ENCODE peak calls at places on chromosomes 1 and 21, in ten cellular contexts. One of them, this sample, is unnamed.
A peak's percentile ranks its signal among the peaks of the same experiment; 100 is the strongest.

GRCh38 chr21:26597981-26598380 is 24.9 kb upstream of the CYYR1 start:
- DNase-seq in colonic mucosa: no peak
- DNase-seq in ascending aorta: no peak
- DNase-seq in right atrium auricular region: no peak
- DNase-seq in sigmoid colon: no peak
- DNase-seq in testis: no peak
- DNase-seq in pancreas: no peak
- DNase-seq in CD8-positive, alpha-beta T cell: no peak
- DNase-seq in GM23248: no peak
- DNase-seq in MM.1S: no peak
- DNase-seq in this sample: no peak

GRCh38 chr1:150221552-150221951 is 14.4 kb downstream of the ANP32E start:
- DNase-seq in sigmoid colon: no peak
- DNase-seq in pancreas: no peak
- DNase-seq in colonic mucosa: no peak
- DNase-seq in CD8-positive, alpha-beta T cell: no peak
- DNase-seq in testis: no peak
- DNase-seq in GM23248: peak; percentile 50
- DNase-seq in MM.1S: peak; percentile 37
- DNase-seq in ascending aorta: no peak
- DNase-seq in right atrium auricular region: no peak
- DNase-seq in this sample: peak; percentile 28

GRCh38 chr1:43302721-43303476 is 2.1 kb downstream of the TIE1 start:
- DNase-seq in pancreas: no peak
- DNase-seq in colonic mucosa: peak; percentile 71
- DNase-seq in GM23248: peak; percentile 48
- DNase-seq in MM.1S: no peak
- DNase-seq in CD8-positive, alpha-beta T cell: no peak
- DNase-seq in testis: no peak
- DNase-seq in sigmoid colon: peak; percentile 4
- DNase-seq in ascending aorta: no peak
- DNase-seq in right atrium auricular region: no peak
- DNase-seq in this sample: peak; percentile 94

GRCh38 chr21:41374867-41375533 is 13.2 kb downstream of the MX2 start:
- DNase-seq in pancreas: no peak
- DNase-seq in sigmoid colon: no peak
- DNase-seq in ascending aorta: no peak
- DNase-seq in MM.1S: no peak
- DNase-seq in CD8-positive, alpha-beta T cell: no peak
- DNase-seq in testis: no peak
- DNase-seq in right atrium auricular region: no peak
- DNase-seq in colonic mucosa: no peak
- DNase-seq in GM23248: no peak
- DNase-seq in this sample: no peak

GRCh38 chr1:216750031-216750627 is 26.9 kb upstream of the ESRRG start:
- DNase-seq in testis: peak; percentile 54
- DNase-seq in colonic mucosa: peak; percentile 20
- DNase-seq in CD8-positive, alpha-beta T cell: no peak
- DNase-seq in ascending aorta: no peak
- DNase-seq in GM23248: peak; percentile 67
- DNase-seq in right atrium auricular region: no peak
- DNase-seq in MM.1S: peak; percentile 66
- DNase-seq in sigmoid colon: no peak
- DNase-seq in pancreas: no peak
- DNase-seq in this sample: peak; percentile 69

GRCh38 chr1:203992440-203992839 is 80.5 kb upstream of the SOX13 start:
- DNase-seq in right atrium auricular region: no peak
- DNase-seq in colonic mucosa: no peak
- DNase-seq in MM.1S: no peak
- DNase-seq in pancreas: no peak
- DNase-seq in CD8-positive, alpha-beta T cell: no peak
- DNase-seq in GM23248: peak; percentile 8
- DNase-seq in testis: no peak
- DNase-seq in ascending aorta: no peak
- DNase-seq in sigmoid colon: no peak
- DNase-seq in this sample: no peak

GRCh38 chr1:213761845-213762407 is 225.8 kb upstream of the PROX1 start:
- DNase-seq in colonic mucosa: no peak
- DNase-seq in right atrium auricular region: no peak
- DNase-seq in ascending aorta: no peak
- DNase-seq in MM.1S: no peak
- DNase-seq in pancreas: no peak
- DNase-seq in CD8-positive, alpha-beta T cell: peak; percentile 18
- DNase-seq in sigmoid colon: no peak
- DNase-seq in testis: no peak
- DNase-seq in GM23248: peak; percentile 1
- DNase-seq in this sample: no peak

GRCh38 chr1:223403184-223403815 is 10.1 kb downstream of the CCDC185 start:
- DNase-seq in GM23248: peak; percentile 68
- DNase-seq in CD8-positive, alpha-beta T cell: no peak
- DNase-seq in MM.1S: no peak
- DNase-seq in pancreas: no peak
- DNase-seq in colonic mucosa: no peak
- DNase-seq in testis: no peak
- DNase-seq in right atrium auricular region: no peak
- DNase-seq in ascending aorta: no peak
- DNase-seq in sigmoid colon: no peak
- DNase-seq in this sample: no peak

GRCh38 chr1:94927405-94928175 is 680 bp upstream of the CNN3 start:
- DNase-seq in GM23248: peak; percentile 61
- DNase-seq in MM.1S: no peak
- DNase-seq in testis: peak; percentile 34
- DNase-seq in colonic mucosa: peak; percentile 71
- DNase-seq in sigmoid colon: no peak
- DNase-seq in ascending aorta: no peak
- DNase-seq in pancreas: peak; percentile 44
- DNase-seq in CD8-positive, alpha-beta T cell: no peak
- DNase-seq in right atrium auricular region: no peak
- DNase-seq in this sample: peak; percentile 74

GRCh38 chr1:162387226-162388082 is 5.9 kb downstream of the C1orf226 start:
- DNase-seq in sigmoid colon: no peak
- DNase-seq in right atrium auricular region: no peak
- DNase-seq in MM.1S: no peak
- DNase-seq in CD8-positive, alpha-beta T cell: no peak
- DNase-seq in GM23248: no peak
- DNase-seq in colonic mucosa: no peak
- DNase-seq in pancreas: no peak
- DNase-seq in testis: peak; percentile 9
- DNase-seq in ascending aorta: no peak
- DNase-seq in this sample: no peak

GRCh38 chr1:107228704-107229103 is 87.9 kb downstream of the NTNG1 start:
- DNase-seq in colonic mucosa: no peak
- DNase-seq in pancreas: no peak
- DNase-seq in testis: no peak
- DNase-seq in sigmoid colon: no peak
- DNase-seq in CD8-positive, alpha-beta T cell: no peak
- DNase-seq in GM23248: peak; percentile 70
- DNase-seq in ascending aorta: no peak
- DNase-seq in right atrium auricular region: no peak
- DNase-seq in MM.1S: no peak
- DNase-seq in this sample: no peak

GRCh38 chr21:23398726-23399125 is 2208.6 kb downstream of the MRPL39 start:
- DNase-seq in CD8-positive, alpha-beta T cell: no peak
- DNase-seq in testis: no peak
- DNase-seq in sigmoid colon: no peak
- DNase-seq in ascending aorta: no peak
- DNase-seq in GM23248: no peak
- DNase-seq in pancreas: no peak
- DNase-seq in MM.1S: no peak
- DNase-seq in colonic mucosa: no peak
- DNase-seq in right atrium auricular region: no peak
- DNase-seq in this sample: no peak

GRCh38 chr1:94926365-94926914 is 470 bp downstream of the CNN3 start:
- DNase-seq in colonic mucosa: peak; percentile 60
- DNase-seq in MM.1S: no peak
- DNase-seq in right atrium auricular region: no peak
- DNase-seq in GM23248: peak; percentile 80
- DNase-seq in ascending aorta: no peak
- DNase-seq in pancreas: peak; percentile 67
- DNase-seq in CD8-positive, alpha-beta T cell: peak; percentile 15
- DNase-seq in sigmoid colon: peak; percentile 85
- DNase-seq in testis: peak; percentile 38
- DNase-seq in this sample: peak; percentile 42

GRCh38 chr21:16815228-16815627 is 697.6 kb upstream of the CXADR start:
- DNase-seq in sigmoid colon: no peak
- DNase-seq in testis: no peak
- DNase-seq in pancreas: no peak
- DNase-seq in ascending aorta: no peak
- DNase-seq in MM.1S: no peak
- DNase-seq in CD8-positive, alpha-beta T cell: no peak
- DNase-seq in GM23248: no peak
- DNase-seq in colonic mucosa: no peak
- DNase-seq in right atrium auricular region: no peak
- DNase-seq in this sample: no peak

GRCh38 chr1:33624991-33625870 is 152.8 kb downstream of the ZSCAN20 start:
- DNase-seq in sigmoid colon: no peak
- DNase-seq in right atrium auricular region: peak; percentile 18
- DNase-seq in MM.1S: peak; percentile 9
- DNase-seq in colonic mucosa: no peak
- DNase-seq in pancreas: no peak
- DNase-seq in testis: peak; percentile 61
- DNase-seq in CD8-positive, alpha-beta T cell: no peak
- DNase-seq in GM23248: no peak
- DNase-seq in ascending aorta: no peak
- DNase-seq in this sample: no peak

GRCh38 chr1:61098333-61098732 is 16.0 kb downstream of the NFIA start:
- DNase-seq in colonic mucosa: no peak
- DNase-seq in ascending aorta: no peak
- DNase-seq in sigmoid colon: no peak
- DNase-seq in CD8-positive, alpha-beta T cell: no peak
- DNase-seq in right atrium auricular region: no peak
- DNase-seq in pancreas: no peak
- DNase-seq in GM23248: no peak
- DNase-seq in testis: no peak
- DNase-seq in MM.1S: no peak
- DNase-seq in this sample: no peak

GRCh38 chr1:61095127-61095812 is 12.9 kb downstream of the NFIA start:
- DNase-seq in testis: no peak
- DNase-seq in CD8-positive, alpha-beta T cell: no peak
- DNase-seq in MM.1S: no peak
- DNase-seq in GM23248: no peak
- DNase-seq in ascending aorta: no peak
- DNase-seq in sigmoid colon: no peak
- DNase-seq in pancreas: no peak
- DNase-seq in colonic mucosa: no peak
- DNase-seq in right atrium auricular region: no peak
- DNase-seq in this sample: no peak

GRCh38 chr1:61094677-61095076 is 12.3 kb downstream of the NFIA start:
- DNase-seq in GM23248: no peak
- DNase-seq in pancreas: no peak
- DNase-seq in CD8-positive, alpha-beta T cell: no peak
- DNase-seq in ascending aorta: no peak
- DNase-seq in testis: no peak
- DNase-seq in right atrium auricular region: no peak
- DNase-seq in sigmoid colon: no peak
- DNase-seq in colonic mucosa: no peak
- DNase-seq in MM.1S: no peak
- DNase-seq in this sample: no peak

GRCh38 chr1:61098906-61099437 is 16.6 kb downstream of the NFIA start:
- DNase-seq in pancreas: no peak
- DNase-seq in ascending aorta: no peak
- DNase-seq in MM.1S: no peak
- DNase-seq in GM23248: no peak
- DNase-seq in testis: no peak
- DNase-seq in right atrium auricular region: no peak
- DNase-seq in colonic mucosa: no peak
- DNase-seq in CD8-positive, alpha-beta T cell: no peak
- DNase-seq in sigmoid colon: no peak
- DNase-seq in this sample: no peak

GRCh38 chr1:61097326-61097725 is 15.0 kb downstream of the NFIA start:
- DNase-seq in CD8-positive, alpha-beta T cell: no peak
- DNase-seq in sigmoid colon: no peak
- DNase-seq in GM23248: peak; percentile 81
- DNase-seq in colonic mucosa: no peak
- DNase-seq in MM.1S: no peak
- DNase-seq in testis: no peak
- DNase-seq in right atrium auricular region: no peak
- DNase-seq in ascending aorta: no peak
- DNase-seq in pancreas: no peak
- DNase-seq in this sample: no peak
- H3K27ac ChIP-seq in CD8-positive, alpha-beta T cell: no peak overlapping the region
- H3K27ac ChIP-seq in sigmoid colon: no peak overlapping the region
- H3K27ac ChIP-seq in GM23248: no peak overlapping the region
- H3K27ac ChIP-seq in colonic mucosa: no peak overlapping the region
- H3K27ac ChIP-seq in MM.1S: no peak overlapping the region
- H3K27ac ChIP-seq in testis: no peak overlapping the region
- H3K27ac ChIP-seq in right atrium auricular region: no peak overlapping the region
- H3K27ac ChIP-seq in ascending aorta: no peak overlapping the region
- H3K27ac ChIP-seq in pancreas: no peak overlapping the region
- H3K27ac ChIP-seq in this sample: no peak overlapping the region

GRCh38 chr1:115056395-115056798 is 26.8 kb downstream of the TSHB start:
- DNase-seq in ascending aorta: no peak
- DNase-seq in right atrium auricular region: no peak
- DNase-seq in colonic mucosa: no peak
- DNase-seq in MM.1S: no peak
- DNase-seq in CD8-positive, alpha-beta T cell: no peak
- DNase-seq in sigmoid colon: no peak
- DNase-seq in testis: no peak
- DNase-seq in pancreas: no peak
- DNase-seq in GM23248: peak; percentile 68
- DNase-seq in this sample: no peak
- H3K4me3 ChIP-seq in ascending aorta: no peak overlapping the region
- H3K4me3 ChIP-seq in right atrium auricular region: no peak overlapping the region
- H3K4me3 ChIP-seq in colonic mucosa: no peak overlapping the region
- H3K4me3 ChIP-seq in MM.1S: no peak overlapping the region
- H3K4me3 ChIP-seq in CD8-positive, alpha-beta T cell: no peak overlapping the region
- H3K4me3 ChIP-seq in sigmoid colon: no peak overlapping the region
- H3K4me3 ChIP-seq in testis: no peak overlapping the region
- H3K4me3 ChIP-seq in pancreas: no peak overlapping the region
- H3K4me3 ChIP-seq in GM23248: peak overlapping the region; percentile 3
- H3K4me3 ChIP-seq in this sample: no peak overlapping the region

DNA sequence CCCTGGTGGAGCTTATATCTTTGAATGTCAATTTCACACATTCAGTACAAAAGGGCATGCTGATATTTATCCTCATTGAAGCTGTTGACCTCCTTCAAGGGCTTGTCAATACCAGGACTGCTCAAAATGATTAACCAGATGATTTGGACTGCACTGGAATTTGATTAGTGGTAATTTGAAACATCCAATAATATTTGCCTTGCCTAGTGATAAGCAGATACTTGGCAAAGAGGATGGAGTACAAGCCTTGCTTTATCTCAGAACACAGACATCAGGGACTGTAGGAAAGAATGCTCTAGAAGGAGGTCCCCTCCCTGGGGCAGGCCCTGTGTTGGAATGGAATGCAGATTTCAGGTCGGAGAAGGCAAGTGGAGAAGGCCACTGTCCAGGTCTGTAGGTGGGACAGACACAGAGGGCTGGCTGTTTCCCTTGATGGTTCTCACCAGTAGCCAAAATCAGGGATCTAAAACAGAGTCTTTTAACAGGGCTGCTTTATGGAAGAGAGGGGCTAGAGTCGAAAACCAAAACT is 64.8 kb upstream of the ZNF648 start:
- DNase-seq in sigmoid colon: no peak
- DNase-seq in colonic mucosa: no peak
- DNase-seq in MM.1S: no peak
- DNase-seq in testis: no peak
- DNase-seq in pancreas: no peak
- DNase-seq in right atrium auricular region: no peak
- DNase-seq in ascending aorta: no peak
- DNase-seq in CD8-positive, alpha-beta T cell: no peak
- DNase-seq in GM23248: no peak
- DNase-seq in this sample: peak; percentile 12
- H3K4me1 ChIP-seq in sigmoid colon: no peaks in the 10 kb centered on the region
- H3K4me1 ChIP-seq in colonic mucosa: no peaks in the 10 kb centered on the region
- H3K4me1 ChIP-seq in MM.1S: no peaks in the 10 kb centered on the region
- H3K4me1 ChIP-seq in testis: peaks cover 20% of the 10 kb centered on the region
- H3K4me1 ChIP-seq in pancreas: peaks cover 28% of the 10 kb centered on the region
- H3K4me1 ChIP-seq in right atrium auricular region: no peaks in the 10 kb centered on the region
- H3K4me1 ChIP-seq in ascending aorta: no peaks in the 10 kb centered on the region
- H3K4me1 ChIP-seq in CD8-positive, alpha-beta T cell: no peaks in the 10 kb centered on the region
- H3K4me1 ChIP-seq in GM23248: no peaks in the 10 kb centered on the region
- H3K4me1 ChIP-seq in this sample: no peaks in the 10 kb centered on the region

GRCh38 chr1:15412843-15413242 is 3.2 kb downstream of the EFHD2 start:
- DNase-seq in pancreas: peak; percentile 67
- DNase-seq in right atrium auricular region: no peak
- DNase-seq in CD8-positive, alpha-beta T cell: no peak
- DNase-seq in ascending aorta: no peak
- DNase-seq in MM.1S: no peak
- DNase-seq in testis: peak; percentile 65
- DNase-seq in sigmoid colon: no peak
- DNase-seq in colonic mucosa: peak; percentile 78
- DNase-seq in GM23248: no peak
- DNase-seq in this sample: peak; percentile 61
- H3K27ac ChIP-seq in pancreas: no peak overlapping the region
- H3K27ac ChIP-seq in right atrium auricular region: peak overlapping the region; percentile 18
- H3K27ac ChIP-seq in CD8-positive, alpha-beta T cell: peak overlapping the region; percentile 26
- H3K27ac ChIP-seq in ascending aorta: no peak overlapping the region
- H3K27ac ChIP-seq in MM.1S: no peak overlapping the region
- H3K27ac ChIP-seq in testis: peak overlapping the region; percentile 74
- H3K27ac ChIP-seq in sigmoid colon: peak overlapping the region; percentile 17
- H3K27ac ChIP-seq in colonic mucosa: peak overlapping the region; percentile 76
- H3K27ac ChIP-seq in GM23248: no peak overlapping the region
- H3K27ac ChIP-seq in this sample: peak overlapping the region; percentile 90